ENCODE peak calls at places on chromosomes 11 and 22, in four cellular contexts. E is Caco-2; J is naive thymus-derived CD8-positive, alpha-beta T cell; K is stimulated activated CD8-positive, alpha-beta memory T cell treated with anti-CD3 and anti-CD28 coated beads, Interleukin-15, amount 100 ng/mL, for 24 hours. O is an unnamed sample.

GRCh38 chr11:107849791-107850190 is 8.8 kb downstream of the SLC35F2 start:
- DNase-seq in E (no peak), J (no peak), K (no peak), O (peak; percentile 22)

GRCh38 chr11:11311169-11311568 is 41.9 kb downstream of the CSNK2A3 start:
- DNase-seq in E (no peak), J (no peak), K (no peak), O (no peak)

GRCh38 chr11:44002191-44003093 is 45.3 kb upstream of the ACCSL start:
- DNase-seq in E (no peak), J (no peak), K (no peak), O (no peak)

GRCh38 chr11:1736447-1736992 is 13.9 kb downstream of the IFITM10 start:
- DNase-seq in E (no peak), J (no peak), K (no peak), O (no peak)

GRCh38 chr11:112658521-112658920 is 302.7 kb upstream of the NCAM1 start:
- DNase-seq in E (no peak), J (no peak), K (no peak), O (peak; percentile 90)

GRCh38 chr11:35825386-35825785 is 118.5 kb upstream of the LDLRAD3 start:
- DNase-seq in E (no peak), J (no peak), K (no peak), O (no peak)

GRCh38 chr22:37312549-37313183 is 30.4 kb downstream of the CYTH4 start:
- DNase-seq in E (no peak), J (no peak), K (no peak), O (no peak)

GRCh38 chr22:46881373-46882118 is 119.1 kb downstream of the TBC1D22A start:
- DNase-seq in E (no peak), J (no peak), K (no peak), O (no peak)

GRCh38 chr22:23289851-23290724 is 109.8 kb downstream of the BCR start:
- DNase-seq in E (peak; percentile 68), J (peak; percentile 34), K (peak; percentile 27), O (peak; percentile 72)

GRCh38 chr22:20230777-20231420 is 37.2 kb downstream of the RTN4R start:
- DNase-seq in E (no peak), J (no peak), K (no peak), O (no peak)

GRCh38 chr11:69539416-69540117 is 58.1 kb downstream of the LINC01488 start:
- DNase-seq in E (no peak), J (no peak), K (no peak), O (peak; percentile 33)

GRCh38 chr22:45262931-45263789 is 21.6 kb upstream of the UPK3A start:
- DNase-seq in E (no peak), J (peak; percentile 45), K (no peak), O (peak; percentile 47)

GRCh38 chr11:86919557-86920210 is 35.5 kb downstream of the FZD4 start:
- DNase-seq in E (peak; percentile 77), J (no peak), K (no peak), O (peak; percentile 82)

GRCh38 chr22:43014062-43014875 is 680 bp downstream of the PACSIN2 start:
- DNase-seq in E (peak; percentile 60), J (no peak), K (peak; percentile 2), O (peak; percentile 77)

GRCh38 chr11:1515082-1516060 is 28.8 kb upstream of the MOB2 start:
- DNase-seq in E (peak; percentile 77), J (peak; percentile 72), K (peak; percentile 72), O (peak; percentile 86)

GRCh38 chr11:29713831-29714320 is 303.0 kb downstream of the KCNA4 start:
- DNase-seq in E (no peak), J (no peak), K (no peak), O (no peak)

GRCh38 chr22:48949375-48950149 is 878.1 kb downstream of the BRD1 start:
- DNase-seq in E (no peak), J (no peak), K (no peak), O (no peak)

GRCh38 chr11:100581318-100581717 is 105.8 kb upstream of the ARHGAP42 start:
- DNase-seq in E (no peak), J (no peak), K (no peak), O (no peak)

GRCh38 chr11:130847517-130847916 is 68.8 kb downstream of the SNX19 start:
- DNase-seq in E (no peak), J (no peak), K (no peak), O (no peak)

GRCh38 chr22:26452236-26453016 is 23.4 kb downstream of the ASPHD2 start:
- DNase-seq in E (no peak), J (no peak), K (no peak), O (no peak)

GRCh38 chr11:72840780-72841179 is 26.6 kb downstream of the ATG16L2 start:
- DNase-seq in E (no peak), J (no peak), K (no peak), O (no peak)

GRCh38 chr22:37678372-37678771 is 2.9 kb downstream of the LGALS1 start:
- DNase-seq in E (no peak), J (no peak), K (no peak), O (peak; percentile 61)

GRCh38 chr22:37045958-37046357 is 5.6 kb upstream of the KCTD17 start:
- DNase-seq in E (no peak), J (no peak), K (no peak), O (peak; percentile 53)

GRCh38 chr11:69541501-69542313 is 60.2 kb downstream of the LINC01488 start:
- DNase-seq in E (no peak), J (no peak), K (no peak), O (peak; percentile 53)

GRCh38 chr11:70595452-70595851 is 197.1 kb downstream of the CTTN start:
- DNase-seq in E (no peak), J (no peak), K (no peak), O (no peak)

GRCh38 chr22:24954856-24955255 is 2.3 kb downstream of the KIAA1671 start:
- DNase-seq in E (no peak), J (no peak), K (no peak), O (peak; percentile 19)

GRCh38 chr22:41028841-41029240 is 63.6 kb upstream of the EP300 start:
- DNase-seq in E (no peak), J (no peak), K (no peak), O (no peak)

GRCh38 chr11:86902345-86902744 is 52.9 kb downstream of the FZD4 start:
- DNase-seq in E (peak; percentile 42), J (no peak), K (no peak), O (no peak)

GRCh38 chr11:111574373-111575230 is 27.6 kb upstream of the SIK2 start:
- DNase-seq in E (no peak), J (no peak), K (no peak), O (no peak)